ENCODE peak calls at places on chromosomes 4 and X, in four cellular contexts. R, S, W and A are unnamed samples.

GRCh38 chr4:76036855-76037254 is 985 bp upstream of the CXCL11 start:
- DNase-seq in W (no peak), S (no peak), R (no peak), A (no peak)

GRCh38 chr4:31613946-31614623 is 893.9 kb downstream of the PCDH7 start:
- DNase-seq in S (no peak), R (no peak), W (no peak), A (no peak)

GRCh38 chr4:54517793-54518444 is 139.8 kb upstream of the KIT start:
- DNase-seq in R (no peak), S (no peak), W (no peak), A (no peak)

GRCh38 chrX:44343412-44343942 is at the start of gene EFHC2:
- DNase-seq in W (no peak), R (peak), S (peak), A (peak)

GRCh38 chrX:44596277-44596676 is 53.6 kb upstream of the FUNDC1 start:
- DNase-seq in W (no peak), S (no peak), R (no peak), A (no peak)

GRCh38 chrX:45360571-45360970 is 159.9 kb upstream of the DIPK2B start:
- DNase-seq in R (no peak), W (no peak), S (no peak), A (no peak)

GRCh38 chr4:72295966-72296557 is 264.3 kb downstream of the NPFFR2 start:
- DNase-seq in R (no peak), S (no peak), W (peak), A (no peak)

GRCh38 chrX:46572295-46572936 is 1.1 kb upstream of the CHST7 start:
- DNase-seq in R (no peak), W (no peak), S (no peak), A (no peak)

GRCh38 chr4:159608434-159608833 is 505.6 kb downstream of the RAPGEF2 start:
- DNase-seq in R (no peak), S (no peak), W (no peak), A (no peak)

GRCh38 chr4:128658214-128658621 is 151.3 kb upstream of the JADE1 start:
- DNase-seq in W (no peak), S (no peak), R (no peak), A (no peak)

GRCh38 chrX:149453030-149453429 is 52.1 kb downstream of the IDS start:
- DNase-seq in R (no peak), W (peak), S (no peak), A (no peak)

GRCh38 chrX:77962068-77962902 is 7.2 kb downstream of the PGAM4 start:
- DNase-seq in S (no peak), R (no peak), W (no peak), A (no peak)

GRCh38 chr4:627347-627746 is 2.0 kb downstream of the PDE6B start:
- DNase-seq in R (no peak), W (no peak), S (no peak), A (peak)

GRCh38 chr4:33883111-33883510 is 2361.2 kb downstream of the ARAP2 start:
- DNase-seq in S (no peak), W (no peak), R (no peak), A (no peak)

GRCh38 chr4:37715889-37716402 is 29.8 kb upstream of the RELL1 start:
- DNase-seq in R (peak), W (no peak), S (no peak), A (peak)

GRCh38 chr4:185222598-185222997 is 13.2 kb downstream of the SNX25 start:
- DNase-seq in W (no peak), S (no peak), R (no peak), A (no peak)

GRCh38 chr4:10096201-10096975 is 20.2 kb downstream of the WDR1 start:
- DNase-seq in W (no peak), S (peak), R (no peak), A (peak)

GRCh38 chr4:173405840-173406606 is 7.1 kb upstream of the SCRG1 start:
- DNase-seq in R (no peak), W (no peak), S (no peak), A (no peak)

GRCh38 chr4:144591401-144591800 is 54.6 kb upstream of the HHIP start:
- DNase-seq in S (no peak), R (no peak), W (no peak), A (no peak)

GRCh38 chr4:14348506-14348905 is 653.8 kb upstream of the CPEB2 start:
- DNase-seq in S (no peak), R (no peak), W (no peak), A (no peak)

GRCh38 chr4:12545845-12546244 is 938.3 kb downstream of the RAB28 start:
- DNase-seq in R (no peak), S (no peak), W (no peak), A (no peak)

GRCh38 chr4:168797176-168797575 is 212.9 kb downstream of the CBR4 start:
- DNase-seq in R (no peak), W (peak), S (no peak), A (no peak)

GRCh38 chrX:153708415-153708814 is 15.8 kb downstream of the BCAP31 start:
- DNase-seq in W (no peak), R (peak), S (peak), A (peak)

GRCh38 chr4:122700178-122700725 is 32.3 kb upstream of the BBS12 start:
- DNase-seq in R (peak), S (no peak), W (peak), A (peak)